ENCODE peak calls at places on chromosomes 3 and 15, in seven cellular contexts. S is fibroblast of villous mesenchyme, P is GM13976, F is endothelial cell, O is heart right ventricle, A is choroid plexus epithelial cell, H is progenitor cell of endocrine pancreas. M is an unnamed sample.
A peak's percentile ranks its signal among the peaks of the same experiment; 100 is the strongest.

GRCh38 chr3:160129459-160130061 is 95.7 kb upstream of the C3orf80 start:
- DNase-seq in S (peak; percentile 94), P (no peak), F (no peak), O (no peak), A (peak; percentile 96), H (no peak), M (no peak)

GRCh38 chr3:45153658-45154437 is 7.7 kb upstream of the CDCP1 start:
- DNase-seq in S (peak; percentile 68), P (no peak), F (no peak), O (no peak), A (peak; percentile 71), H (no peak), M (no peak)

GRCh38 chr3:52141751-52142150 is 12.5 kb downstream of the POC1A start:
- DNase-seq in S (no peak), P (no peak), F (no peak), O (no peak), A (no peak), H (no peak), M (no peak)

GRCh38 chr3:118781879-118782278 is 252.8 kb downstream of the IGSF11 start:
- DNase-seq in S (no peak), P (no peak), F (no peak), O (no peak), A (no peak), H (no peak), M (no peak)

GRCh38 chr3:160756907-160757623 is 1.0 kb downstream of the PPM1L start:
- DNase-seq in S (no peak), P (peak; percentile 9), F (peak; percentile 22), O (peak; percentile 41), A (no peak), H (no peak), M (peak; percentile 10)

GRCh38 chr3:196792771-196793170 is 53.1 kb downstream of the PAK2 start:
- DNase-seq in S (peak; percentile 60), P (no peak), F (no peak), O (no peak), A (peak; percentile 57), H (no peak), M (no peak)

GRCh38 chr3:179943097-179943880 is 93.4 kb downstream of the PEX5L start:
- DNase-seq in S (no peak), P (no peak), F (no peak), O (no peak), A (no peak), H (no peak), M (no peak)

GRCh38 chr3:12438318-12438717 is 46.0 kb upstream of the TSEN2 start:
- DNase-seq in S (no peak), P (no peak), F (no peak), O (no peak), A (no peak), H (no peak), M (no peak)

GRCh38 chr3:194259982-194260856 is 90.9 kb downstream of the CPN2 start:
- DNase-seq in S (peak; percentile 47), P (no peak), F (no peak), O (no peak), A (peak; percentile 79), H (no peak), M (no peak)

GRCh38 chr3:11331101-11331500 is 58.9 kb downstream of the ATG7 start:
- DNase-seq in S (peak; percentile 34), P (no peak), F (no peak), O (no peak), A (peak; percentile 41), H (no peak), M (no peak)

GRCh38 chr15:67201136-67201535 is 53.3 kb downstream of the AAGAB start:
- DNase-seq in S (peak; percentile 42), P (no peak), F (no peak), O (no peak), A (peak; percentile 47), H (no peak), M (no peak)

GRCh38 chr3:191236635-191237034 is 37.6 kb downstream of the OSTN start:
- DNase-seq in S (peak; percentile 58), P (no peak), F (no peak), O (no peak), A (peak; percentile 36), H (no peak), M (no peak)

GRCh38 chr3:111069974-111070751 is 1.5 kb upstream of the NECTIN3 start:
- DNase-seq in S (peak; percentile 27), P (no peak), F (peak; percentile 13), O (peak; percentile 18), A (peak; percentile 38), H (no peak), M (peak; percentile 9)

GRCh38 chr3:119237299-119237698 is 3.4 kb downstream of the B4GALT4 start:
- DNase-seq in S (peak; percentile 30), P (no peak), F (no peak), O (no peak), A (peak; percentile 49), H (no peak), M (no peak)

GRCh38 chr3:128052831-128053419 is 688 bp downstream of the SEC61A1 start:
- DNase-seq in S (peak; percentile 34), P (no peak), F (no peak), O (no peak), A (no peak), H (no peak), M (no peak)

GRCh38 chr3:154887869-154888268 is 192.2 kb upstream of the MME start:
- DNase-seq in S (no peak), P (no peak), F (no peak), O (no peak), A (no peak), H (no peak), M (no peak)

GRCh38 chr3:46427929-46428833 is 21.1 kb downstream of the CCRL2 start:
- DNase-seq in S (no peak), P (no peak), F (no peak), O (no peak), A (no peak), H (no peak), M (no peak)

GRCh38 chr15:63708141-63708772 is 111.1 kb downstream of the FBXL22 start:
- DNase-seq in S (peak; percentile 21), P (no peak), F (no peak), O (no peak), A (peak; percentile 73), H (no peak), M (no peak)

GRCh38 chr3:118628704-118629341 is 405.8 kb downstream of the IGSF11 start:
- DNase-seq in S (peak; percentile 23), P (peak; percentile 51), F (peak; percentile 82), O (peak; percentile 16), A (peak; percentile 68), H (peak; percentile 61), M (peak; percentile 49)

GRCh38 chr15:34496616-34497015 is 59.0 kb upstream of the GOLGA8A start:
- DNase-seq in S (no peak), P (no peak), F (no peak), O (no peak), A (no peak), H (no peak), M (no peak)

DNA sequence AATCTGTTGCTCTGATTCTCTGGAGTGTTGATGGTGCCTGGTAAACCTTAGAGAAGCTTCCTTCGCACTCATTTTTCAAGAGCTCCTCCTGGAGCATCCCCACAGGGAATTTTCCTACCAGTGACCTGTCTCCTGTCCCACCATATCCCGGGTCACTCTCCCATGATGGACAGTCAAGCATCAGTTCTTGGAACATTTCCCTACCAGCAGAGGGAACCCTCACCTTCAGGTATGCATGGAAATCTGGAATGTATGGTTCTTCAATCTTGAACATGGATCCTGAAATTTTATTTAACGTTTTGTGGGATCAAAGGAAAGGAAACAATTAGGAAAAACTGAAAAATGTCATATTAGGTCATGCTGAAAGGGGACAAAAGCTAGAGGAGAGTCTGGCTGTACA is 153.8 kb downstream of the SPATA16 start:
- DNase-seq in S (no peak), P (no peak), F (peak; percentile 39), O (no peak), A (peak; percentile 5), H (no peak), M (no peak)
- TF ChIP-seq CTCF in S (peak; percentile 27), P (peak; percentile 4), F (peak; percentile 49), O (peak; percentile 38), A (peak; percentile 37), H (peak; percentile 36), M (no peak)

GRCh38 chr3:126348308-126348920 is 8.8 kb downstream of the KLF15 start:
- DNase-seq in S (no peak), P (no peak), F (no peak), O (no peak), A (peak; percentile 23), H (peak; percentile 8), M (no peak)
- TF ChIP-seq CTCF in S (peak; percentile 16), P (no peak), F (peak; percentile 30), O (no peak), A (peak; percentile 34), H (peak; percentile 40), M (peak; percentile 12)

GRCh38 chr3:133887951-133888703 is 7.6 kb downstream of the RAB6B start:
- DNase-seq in S (no peak), P (no peak), F (no peak), O (no peak), A (peak; percentile 23), H (no peak), M (no peak)

GRCh38 chr3:133886031-133886722 is 9.5 kb downstream of the RAB6B start:
- DNase-seq in S (no peak), P (peak; percentile 6), F (no peak), O (no peak), A (no peak), H (no peak), M (no peak)

GRCh38 chr3:133888739-133889340 is 6.8 kb downstream of the RAB6B start:
- DNase-seq in S (no peak), P (no peak), F (no peak), O (no peak), A (no peak), H (no peak), M (no peak)

GRCh38 chr3:133885241-133885711 is 10.4 kb downstream of the RAB6B start:
- DNase-seq in S (no peak), P (peak; percentile 9), F (no peak), O (no peak), A (no peak), H (no peak), M (no peak)

DNA sequence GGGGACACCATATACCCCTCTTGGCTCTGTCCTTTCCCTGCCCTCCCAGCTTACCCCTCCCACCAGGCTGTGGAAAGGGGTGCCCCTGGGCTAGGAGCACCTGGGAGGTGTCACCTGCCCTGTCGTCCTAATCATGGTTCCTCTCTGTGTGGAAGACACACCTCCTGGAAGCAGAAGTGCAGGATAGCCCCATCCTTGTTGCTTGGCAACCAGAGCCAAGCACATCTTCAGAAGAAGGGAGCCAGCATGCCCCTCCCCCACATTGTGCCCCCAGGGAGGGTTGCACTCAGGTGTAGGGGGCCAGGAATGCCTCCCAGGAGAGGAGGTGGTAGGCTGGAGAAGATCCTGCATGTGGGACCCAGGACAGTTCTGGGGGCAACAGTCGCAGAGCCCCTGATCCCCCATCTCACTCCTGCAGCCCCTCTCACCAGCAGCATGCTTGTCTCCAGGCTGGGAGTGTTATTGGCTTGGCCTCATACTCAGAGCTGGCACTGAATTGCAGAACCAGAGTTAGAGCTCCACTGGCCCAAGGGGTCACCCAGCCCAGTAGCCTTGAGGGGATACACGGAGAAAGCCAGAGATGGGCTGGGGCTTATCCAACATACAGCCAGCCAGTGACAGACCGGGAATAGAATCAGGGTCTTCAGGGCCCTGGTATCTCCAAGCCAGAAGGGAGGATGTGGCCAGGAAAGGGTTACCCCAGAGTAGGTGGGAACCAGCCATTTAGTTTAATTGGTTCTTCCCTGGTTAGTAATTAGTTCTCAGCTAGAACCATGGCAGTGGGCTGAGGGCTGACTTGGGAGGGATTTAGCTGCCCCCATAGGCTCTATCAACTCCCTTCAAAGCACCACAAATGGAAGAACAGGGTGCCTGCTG is 8.4 kb downstream of the RAB6B start:
- DNase-seq in S (no peak), P (no peak), F (no peak), O (no peak), A (no peak), H (no peak), M (no peak)
- TF ChIP-seq CTCF in S (no peak), P (no peak), F (no peak), O (no peak), A (no peak), H (no peak), M (no peak)

GRCh38 chr3:60755094-60755493 is 496.2 kb downstream of the FHIT start:
- DNase-seq in S (no peak), P (no peak), F (peak; percentile 40), O (no peak), A (no peak), H (no peak), M (no peak)
- TF ChIP-seq CTCF in S (no peak), P (no peak), F (peak; percentile 28), O (no peak), A (peak; percentile 32), H (peak; percentile 26), M (no peak)

M was measured in activated CD8-positive, alpha-beta T cell treated with anti-CD3 and anti-CD28 coated beads for 36 hours.